ENCODE peak calls at places on chromosomes 16 and 17, in five cellular contexts. I is ovary, P is IMR-90, O is vagina, L is GM23248. M is an unnamed sample.

GRCh38 chr17:17710728-17711541 is 29.7 kb downstream of the RAI1 start:
- DNase-seq in I (peak; percentile 49), L (peak; percentile 89), P (peak; percentile 93), O (no peak), M (no peak)

GRCh38 chr16:28063611-28064061 is at the start of gene GSG1L:
- DNase-seq in P (no peak), L (peak; percentile 12), I (no peak), O (no peak), M (no peak)

GRCh38 chr17:28227278-28228108 is 91.5 kb upstream of the TMEM97 start:
- DNase-seq in P (no peak), L (peak; percentile 68), I (peak; percentile 22), O (no peak), M (no peak)

GRCh38 chr16:80045944-80046660 is 445.6 kb upstream of the MAF start:
- DNase-seq in L (no peak), I (no peak), O (no peak), P (no peak), M (no peak)

GRCh38 chr16:68146583-68146982 is 61.4 kb downstream of the NFATC3 start:
- DNase-seq in L (peak; percentile 42), P (peak; percentile 60), I (no peak), O (no peak), M (no peak)

GRCh38 chr17:77681820-77682219 is 276.7 kb upstream of the TNRC6C start:
- DNase-seq in O (no peak), L (peak; percentile 13), I (no peak), P (peak; percentile 1), M (peak; percentile 86)

GRCh38 chr17:30905742-30906100 is 317 bp downstream of the TEFM start:
- DNase-seq in O (no peak), L (peak; percentile 55), I (no peak), P (no peak), M (no peak)

GRCh38 chr17:31489295-31490018 is 98.0 kb downstream of the RAB11FIP4 start:
- DNase-seq in I (no peak), P (no peak), L (no peak), O (no peak), M (no peak)

GRCh38 chr17:71085238-71086033 is 916.1 kb downstream of the KCNJ2 start:
- DNase-seq in P (no peak), L (no peak), I (no peak), O (no peak), M (no peak)

GRCh38 chr17:38322897-38323296 is 20.9 kb downstream of the GPR179 start:
- DNase-seq in O (no peak), P (peak; percentile 62), I (no peak), L (no peak), M (no peak)

GRCh38 chr17:65554568-65555223 is 6.8 kb downstream of the AXIN2 start:
- DNase-seq in P (peak; percentile 17), I (no peak), L (peak; percentile 58), O (no peak), M (peak; percentile 61)

GRCh38 chr17:39099686-39100293 is 51.6 kb downstream of the PLXDC1 start:
- DNase-seq in P (peak; percentile 62), I (peak; percentile 91), L (no peak), O (no peak), M (peak; percentile 70)

DNA sequence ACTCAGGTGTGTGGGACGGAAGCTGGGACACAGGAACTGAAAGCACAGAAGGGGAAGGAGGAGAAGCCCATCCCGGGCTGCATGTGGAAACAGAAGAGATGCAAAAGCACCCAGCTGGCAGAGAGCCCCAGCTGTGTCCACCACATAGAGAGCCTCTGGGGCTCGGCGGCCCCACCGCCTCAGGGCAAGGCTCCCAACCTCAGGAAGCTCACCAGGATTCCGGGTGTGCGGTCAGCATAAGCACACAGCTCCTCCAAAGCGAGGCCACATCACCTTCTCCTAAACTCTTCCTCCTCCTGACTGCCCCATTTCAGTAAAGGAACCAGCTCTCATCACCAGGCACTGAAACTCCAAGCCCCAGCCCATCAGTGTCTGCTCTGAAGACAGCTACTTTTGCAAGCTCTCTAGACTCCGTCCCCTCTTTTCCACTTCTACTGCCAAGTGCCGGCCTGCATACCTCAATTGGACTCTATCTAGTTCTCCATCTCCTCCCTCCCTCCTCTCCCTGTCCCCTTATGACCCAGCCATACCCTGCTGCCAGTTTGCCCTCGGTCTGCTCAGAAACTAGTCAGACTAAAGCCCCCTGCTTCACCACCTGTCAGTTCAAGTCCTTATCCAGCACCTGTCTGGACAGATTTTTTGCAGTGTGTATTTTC is 6.0 kb downstream of the ST3GAL2 start:
- DNase-seq in I (peak; percentile 29), P (no peak), L (peak; percentile 32), O (no peak), M (no peak)
- H3K4me1 ChIP-seq in I (peaks cover 45% of the 10 kb centered on the region), P (peaks cover 51% of the 10 kb centered on the region), L (peaks cover 50% of the 10 kb centered on the region), O (peaks cover 84% of the 10 kb centered on the region), M (peaks cover 96% of the 10 kb centered on the region)

GRCh38 chr17:79845601-79845949 is 6.3 kb upstream of the CBX4 start:
- DNase-seq in P (no peak), I (peak; percentile 51), O (no peak), L (peak; percentile 53), M (no peak)
- H3K27ac ChIP-seq in P (no peak overlapping the region), I (peak overlapping the region; percentile 61), O (peak overlapping the region; percentile 79), L (peak overlapping the region; percentile 28), M (peak overlapping the region; percentile 80)

GRCh38 chr17:76672892-76673291 is 29.3 kb upstream of the ST6GALNAC1 start:
- DNase-seq in I (no peak), P (no peak), L (no peak), O (no peak), M (no peak)
- H3K4me1 ChIP-seq in I (peaks cover 11% of the 10 kb centered on the region), P (peaks cover 13% of the 10 kb centered on the region), L (peaks cover 30% of the 10 kb centered on the region), O (peaks cover 20% of the 10 kb centered on the region), M (peaks cover 26% of the 10 kb centered on the region)

GRCh38 chr17:73826872-73827228 is 182.6 kb upstream of the SDK2 start:
- DNase-seq in P (no peak), O (no peak), I (no peak), L (no peak), M (no peak)
- H3K27ac ChIP-seq in P (no peak overlapping the region), O (no peak overlapping the region), I (no peak overlapping the region), L (no peak overlapping the region), M (no peak overlapping the region)

GRCh38 chr17:76530826-76531500 is 6.5 kb downstream of the CYGB start:
- DNase-seq in P (no peak), L (no peak), I (no peak), O (no peak), M (no peak)

GRCh38 chr17:76531501-76532038 is 5.9 kb downstream of the CYGB start:
- DNase-seq in P (no peak), O (no peak), I (no peak), L (no peak), M (no peak)

GRCh38 chr17:76530489-76530814 is 7.1 kb downstream of the CYGB start:
- DNase-seq in P (no peak), O (no peak), L (no peak), I (no peak), M (no peak)

GRCh38 chr17:76529643-76530488 is 7.6 kb downstream of the CYGB start:
- DNase-seq in I (peak; percentile 91), P (peak; percentile 70), O (no peak), L (peak; percentile 81), M (peak; percentile 95)

GRCh38 chr17:76532072-76532651 is 5.3 kb downstream of the CYGB start:
- DNase-seq in L (no peak), P (peak; percentile 17), I (no peak), O (no peak), M (no peak)
- H3K4me1 ChIP-seq in L (peaks cover 22% of the 10 kb centered on the region), P (peaks cover 40% of the 10 kb centered on the region), I (peaks cover 30% of the 10 kb centered on the region), O (peaks cover 87% of the 10 kb centered on the region), M (peaks cover 92% of the 10 kb centered on the region)

M was measured in left ventricle myocardium inferior.